ENCODE peak calls at places on chromosome 18, in six cellular contexts. One of them, this sample, is unnamed.

GRCh38 chr18:48422947-48423378 is 13.8 kb upstream of the ZBTB7C start:
- DNase-seq in coronary artery: no peak
- DNase-seq in suprapubic skin: no peak
- DNase-seq in breast epithelium: no peak
- DNase-seq in upper lobe of left lung: no peak
- DNase-seq in astrocyte of the spinal cord: no peak
- DNase-seq in this sample: no peak

GRCh38 chr18:35920623-35921022 is 51.9 kb upstream of the RMP24 start:
- DNase-seq in coronary artery: no peak
- DNase-seq in suprapubic skin: no peak
- DNase-seq in breast epithelium: no peak
- DNase-seq in upper lobe of left lung: no peak
- DNase-seq in astrocyte of the spinal cord: no peak
- DNase-seq in this sample: no peak

GRCh38 chr18:44590976-44591375 is 89.7 kb upstream of the SETBP1 start:
- DNase-seq in coronary artery: no peak
- DNase-seq in suprapubic skin: no peak
- DNase-seq in breast epithelium: no peak
- DNase-seq in upper lobe of left lung: no peak
- DNase-seq in astrocyte of the spinal cord: peak
- DNase-seq in this sample: peak

GRCh38 chr18:79575891-79576685 is 103.5 kb upstream of the CTDP1 start:
- DNase-seq in coronary artery: peak
- DNase-seq in suprapubic skin: peak
- DNase-seq in breast epithelium: peak
- DNase-seq in upper lobe of left lung: peak
- DNase-seq in astrocyte of the spinal cord: peak
- DNase-seq in this sample: peak

GRCh38 chr18:43534511-43534910 is 257.2 kb upstream of the SYT4 start:
- DNase-seq in coronary artery: no peak
- DNase-seq in suprapubic skin: no peak
- DNase-seq in breast epithelium: no peak
- DNase-seq in upper lobe of left lung: no peak
- DNase-seq in astrocyte of the spinal cord: peak
- DNase-seq in this sample: no peak

GRCh38 chr18:12564378-12564777 is 93.5 kb downstream of the SPIRE1 start:
- DNase-seq in coronary artery: no peak
- DNase-seq in suprapubic skin: no peak
- DNase-seq in breast epithelium: no peak
- DNase-seq in upper lobe of left lung: no peak
- DNase-seq in astrocyte of the spinal cord: no peak
- DNase-seq in this sample: no peak

GRCh38 chr18:11960743-11961380 is 20.4 kb upstream of the IMPA2 start:
- DNase-seq in coronary artery: no peak
- DNase-seq in suprapubic skin: no peak
- DNase-seq in breast epithelium: no peak
- DNase-seq in upper lobe of left lung: no peak
- DNase-seq in astrocyte of the spinal cord: no peak
- DNase-seq in this sample: no peak

GRCh38 chr18:62458346-62458745 is 64.5 kb upstream of the ZCCHC2 start:
- DNase-seq in coronary artery: no peak
- DNase-seq in suprapubic skin: no peak
- DNase-seq in breast epithelium: no peak
- DNase-seq in upper lobe of left lung: no peak
- DNase-seq in astrocyte of the spinal cord: no peak
- DNase-seq in this sample: no peak

GRCh38 chr18:75472391-75472790 is 44.9 kb upstream of the SMIM21 start:
- DNase-seq in coronary artery: no peak
- DNase-seq in suprapubic skin: no peak
- DNase-seq in breast epithelium: no peak
- DNase-seq in upper lobe of left lung: no peak
- DNase-seq in astrocyte of the spinal cord: no peak
- DNase-seq in this sample: no peak

GRCh38 chr18:9876867-9877654 is 8.7 kb upstream of the TXNDC2 start:
- DNase-seq in coronary artery: peak
- DNase-seq in suprapubic skin: no peak
- DNase-seq in breast epithelium: no peak
- DNase-seq in upper lobe of left lung: no peak
- DNase-seq in astrocyte of the spinal cord: peak
- DNase-seq in this sample: peak

GRCh38 chr18:30908381-30908780 is 134.2 kb downstream of the DSC3 start:
- DNase-seq in coronary artery: no peak
- DNase-seq in suprapubic skin: no peak
- DNase-seq in breast epithelium: no peak
- DNase-seq in upper lobe of left lung: no peak
- DNase-seq in astrocyte of the spinal cord: peak
- DNase-seq in this sample: no peak

GRCh38 chr18:58180738-58181353 is 136.8 kb downstream of the NEDD4L start:
- DNase-seq in coronary artery: no peak
- DNase-seq in suprapubic skin: no peak
- DNase-seq in breast epithelium: no peak
- DNase-seq in upper lobe of left lung: no peak
- DNase-seq in astrocyte of the spinal cord: peak
- DNase-seq in this sample: no peak

GRCh38 chr18:48113691-48114090 is 183.2 kb upstream of the SMAD2 start:
- DNase-seq in coronary artery: no peak
- DNase-seq in suprapubic skin: no peak
- DNase-seq in breast epithelium: no peak
- DNase-seq in upper lobe of left lung: no peak
- DNase-seq in astrocyte of the spinal cord: no peak
- DNase-seq in this sample: no peak

GRCh38 chr18:12625242-12625641 is 32.7 kb downstream of the SPIRE1 start:
- DNase-seq in coronary artery: no peak
- DNase-seq in suprapubic skin: no peak
- DNase-seq in breast epithelium: no peak
- DNase-seq in upper lobe of left lung: no peak
- DNase-seq in astrocyte of the spinal cord: no peak
- DNase-seq in this sample: peak

GRCh38 chr18:56402872-56403516 is 235.4 kb downstream of the TXNL1 start:
- DNase-seq in coronary artery: no peak
- DNase-seq in suprapubic skin: peak
- DNase-seq in breast epithelium: no peak
- DNase-seq in upper lobe of left lung: no peak
- DNase-seq in astrocyte of the spinal cord: peak
- DNase-seq in this sample: peak

GRCh38 chr18:39675358-39675757 is 2109.8 kb upstream of the CELF4 start:
- DNase-seq in coronary artery: no peak
- DNase-seq in suprapubic skin: no peak
- DNase-seq in breast epithelium: no peak
- DNase-seq in upper lobe of left lung: no peak
- DNase-seq in astrocyte of the spinal cord: peak
- DNase-seq in this sample: peak

GRCh38 chr18:51164327-51165290 is 32.9 kb downstream of the MEX3C start:
- DNase-seq in coronary artery: no peak
- DNase-seq in suprapubic skin: no peak
- DNase-seq in breast epithelium: no peak
- DNase-seq in upper lobe of left lung: no peak
- DNase-seq in astrocyte of the spinal cord: no peak
- DNase-seq in this sample: no peak

GRCh38 chr18:76524900-76525698 is 30.1 kb upstream of the ZNF516 start:
- DNase-seq in coronary artery: no peak
- DNase-seq in suprapubic skin: peak
- DNase-seq in breast epithelium: no peak
- DNase-seq in upper lobe of left lung: no peak
- DNase-seq in astrocyte of the spinal cord: peak
- DNase-seq in this sample: peak

GRCh38 chr18:10291568-10291981 is 162.9 kb upstream of the APCDD1 start:
- DNase-seq in coronary artery: no peak
- DNase-seq in suprapubic skin: no peak
- DNase-seq in breast epithelium: no peak
- DNase-seq in upper lobe of left lung: peak
- DNase-seq in astrocyte of the spinal cord: peak
- DNase-seq in this sample: peak

GRCh38 chr18:46324556-46324955 is 220.4 kb downstream of the HAUS1 start:
- DNase-seq in coronary artery: no peak
- DNase-seq in suprapubic skin: no peak
- DNase-seq in breast epithelium: no peak
- DNase-seq in upper lobe of left lung: no peak
- DNase-seq in astrocyte of the spinal cord: peak
- DNase-seq in this sample: peak

GRCh38 chr18:79245517-79246001 is 150.2 kb upstream of the NFATC1 start:
- DNase-seq in coronary artery: no peak
- DNase-seq in suprapubic skin: no peak
- DNase-seq in breast epithelium: no peak
- DNase-seq in upper lobe of left lung: peak
- DNase-seq in astrocyte of the spinal cord: no peak
- DNase-seq in this sample: no peak

GRCh38 chr18:39485696-39486095 is 1920.1 kb upstream of the CELF4 start:
- DNase-seq in coronary artery: no peak
- DNase-seq in suprapubic skin: no peak
- DNase-seq in breast epithelium: no peak
- DNase-seq in upper lobe of left lung: no peak
- DNase-seq in astrocyte of the spinal cord: no peak
- DNase-seq in this sample: no peak

GRCh38 chr18:56574827-56575226 is 63.6 kb downstream of the TXNL1 start:
- DNase-seq in coronary artery: no peak
- DNase-seq in suprapubic skin: no peak
- DNase-seq in breast epithelium: no peak
- DNase-seq in upper lobe of left lung: no peak
- DNase-seq in astrocyte of the spinal cord: no peak
- DNase-seq in this sample: peak

GRCh38 chr18:74831571-74832250 is 234.0 kb downstream of the ZNF407 start:
- DNase-seq in coronary artery: no peak
- DNase-seq in suprapubic skin: no peak
- DNase-seq in breast epithelium: no peak
- DNase-seq in upper lobe of left lung: no peak
- DNase-seq in astrocyte of the spinal cord: peak
- DNase-seq in this sample: no peak

GRCh38 chr18:24428709-24429108 is 2.2 kb downstream of the IMPACT start:
- DNase-seq in coronary artery: no peak
- DNase-seq in suprapubic skin: no peak
- DNase-seq in breast epithelium: no peak
- DNase-seq in upper lobe of left lung: no peak
- DNase-seq in astrocyte of the spinal cord: no peak
- DNase-seq in this sample: no peak

GRCh38 chr18:24426073-24426397 is 435 bp upstream of the IMPACT start:
- DNase-seq in coronary artery: no peak
- DNase-seq in suprapubic skin: no peak
- DNase-seq in breast epithelium: no peak
- DNase-seq in upper lobe of left lung: no peak
- DNase-seq in astrocyte of the spinal cord: no peak
- DNase-seq in this sample: no peak

GRCh38 chr18:24427484-24427883 is 1.0 kb downstream of the IMPACT start:
- DNase-seq in coronary artery: no peak
- DNase-seq in suprapubic skin: no peak
- DNase-seq in breast epithelium: no peak
- DNase-seq in upper lobe of left lung: no peak
- DNase-seq in astrocyte of the spinal cord: peak
- DNase-seq in this sample: peak

GRCh38 chr18:24429188-24429587 is 2.7 kb downstream of the IMPACT start:
- DNase-seq in coronary artery: no peak
- DNase-seq in suprapubic skin: no peak
- DNase-seq in breast epithelium: no peak
- DNase-seq in upper lobe of left lung: no peak
- DNase-seq in astrocyte of the spinal cord: no peak
- DNase-seq in this sample: no peak

GRCh38 chr18:24426398-24427294 is at the start of gene IMPACT:
- DNase-seq in coronary artery: peak
- DNase-seq in suprapubic skin: peak
- DNase-seq in breast epithelium: peak
- DNase-seq in upper lobe of left lung: peak
- DNase-seq in astrocyte of the spinal cord: peak
- DNase-seq in this sample: peak
- H3K4me3 ChIP-seq in coronary artery: peak
- H3K4me3 ChIP-seq in suprapubic skin: peak
- H3K4me3 ChIP-seq in breast epithelium: peak
- H3K4me3 ChIP-seq in upper lobe of left lung: peak
- H3K4me3 ChIP-seq in astrocyte of the spinal cord: peak
- H3K4me3 ChIP-seq in this sample: peak

DNA sequence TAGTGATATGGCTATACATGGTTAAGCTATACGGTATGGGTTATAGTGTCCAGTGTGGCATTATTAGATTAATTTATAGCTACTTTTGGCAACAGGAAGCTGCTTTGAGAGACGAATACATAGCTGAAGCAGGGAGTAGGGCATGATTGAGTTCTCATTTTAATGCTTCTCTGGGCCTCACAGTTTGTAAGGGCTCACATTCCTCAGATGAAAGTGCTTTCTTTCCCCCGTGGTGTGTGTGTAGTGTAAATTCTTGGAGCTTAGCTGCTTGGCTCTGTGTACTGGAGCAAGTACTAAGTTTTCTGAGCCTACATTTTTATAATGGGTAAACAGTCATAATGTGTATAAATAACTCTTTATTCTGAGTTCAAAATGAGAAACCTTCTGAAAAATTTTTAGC is 173.7 kb downstream of the PTPRM start:
- DNase-seq in coronary artery: no peak
- DNase-seq in suprapubic skin: no peak
- DNase-seq in breast epithelium: no peak
- DNase-seq in upper lobe of left lung: no peak
- DNase-seq in astrocyte of the spinal cord: peak
- DNase-seq in this sample: no peak
- TF ChIP-seq CTCF in coronary artery: no peak
- TF ChIP-seq CTCF in suprapubic skin: no peak
- TF ChIP-seq CTCF in breast epithelium: no peak
- TF ChIP-seq CTCF in upper lobe of left lung: no peak
- TF ChIP-seq CTCF in astrocyte of the spinal cord: no peak
- TF ChIP-seq CTCF in this sample: no peak

DNA sequence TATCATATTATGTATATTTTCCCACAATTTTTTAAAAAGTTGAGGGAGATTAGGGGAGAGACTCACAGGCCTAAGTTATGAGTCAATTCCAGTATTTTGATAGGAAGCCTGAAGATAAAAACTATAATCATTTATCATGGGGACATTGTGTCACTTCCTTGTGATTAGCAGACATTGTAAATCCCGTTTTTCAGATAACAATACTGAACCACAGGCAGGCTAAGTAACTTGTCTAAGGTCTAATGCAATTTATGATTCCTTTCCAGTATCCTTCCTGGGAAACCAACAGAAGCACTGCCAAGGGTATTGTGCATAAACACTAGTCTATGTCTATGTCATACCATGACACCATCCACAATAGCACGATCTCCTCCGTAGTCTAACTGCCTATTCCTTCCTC is 235.2 kb upstream of the PIK3C3 start:
- DNase-seq in coronary artery: no peak
- DNase-seq in suprapubic skin: no peak
- DNase-seq in breast epithelium: no peak
- DNase-seq in upper lobe of left lung: no peak
- DNase-seq in astrocyte of the spinal cord: no peak
- DNase-seq in this sample: no peak
- H3K4me3 ChIP-seq in coronary artery: no peak
- H3K4me3 ChIP-seq in suprapubic skin: no peak
- H3K4me3 ChIP-seq in breast epithelium: no peak
- H3K4me3 ChIP-seq in upper lobe of left lung: no peak
- H3K4me3 ChIP-seq in astrocyte of the spinal cord: no peak
- H3K4me3 ChIP-seq in this sample: no peak

DNA sequence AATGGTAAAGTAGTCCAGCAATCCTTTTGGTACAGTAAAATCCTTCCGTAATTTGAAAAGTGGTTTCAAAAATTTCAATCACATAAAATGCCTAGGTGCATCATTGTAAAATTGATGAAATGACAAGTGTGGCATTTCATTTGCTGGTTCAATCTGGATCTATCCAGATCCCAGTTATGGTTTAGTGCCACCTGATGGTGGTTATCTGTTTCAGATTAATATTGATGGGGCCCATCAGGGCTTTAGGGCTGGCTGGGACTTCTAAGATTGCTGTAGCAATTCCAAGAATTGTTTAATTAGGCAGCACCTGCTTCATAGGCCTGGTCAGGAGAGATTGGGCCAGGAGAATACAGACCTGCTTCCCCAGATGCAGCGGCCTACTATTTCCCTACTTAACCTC is 55.5 kb upstream of the PIK3C3 start:
- DNase-seq in coronary artery: no peak
- DNase-seq in suprapubic skin: no peak
- DNase-seq in breast epithelium: no peak
- DNase-seq in upper lobe of left lung: no peak
- DNase-seq in astrocyte of the spinal cord: no peak
- DNase-seq in this sample: no peak
- TF ChIP-seq CTCF in coronary artery: no peak
- TF ChIP-seq CTCF in suprapubic skin: no peak
- TF ChIP-seq CTCF in breast epithelium: no peak
- TF ChIP-seq CTCF in upper lobe of left lung: no peak
- TF ChIP-seq CTCF in astrocyte of the spinal cord: no peak
- TF ChIP-seq CTCF in this sample: no peak

This sample was measured in foreskin fibroblast.